ENCODE peak calls at places on chromosome 9, in four cellular contexts. P, U, G and V are unnamed samples.

GRCh38 chr9:33919276-33919897 is 102.4 kb downstream of the UBE2R2 start:
- DNase-seq in P (no peak), G (no peak), U (no peak), V (no peak)

GRCh38 chr9:112757940-112758339 is 7.4 kb downstream of the SNX30 start:
- DNase-seq in G (no peak), P (no peak), U (no peak), V (no peak)

GRCh38 chr9:99231708-99232107 is 9.6 kb downstream of the SEC61B start:
- DNase-seq in U (no peak), P (peak; percentile 52), G (peak; percentile 23), V (no peak)

GRCh38 chr9:133844876-133845658 is 106.9 kb upstream of the SARDH start:
- DNase-seq in U (no peak), G (no peak), P (no peak), V (no peak)

GRCh38 chr9:14908221-14909206 is 1.7 kb downstream of the FREM1 start:
- DNase-seq in G (peak; percentile 9), U (no peak), P (no peak), V (no peak)

GRCh38 chr9:123469231-123469630 is 113.2 kb downstream of the CRB2 start:
- DNase-seq in U (no peak), P (no peak), G (no peak), V (no peak)

GRCh38 chr9:95032580-95033298 is 284.8 kb downstream of the FANCC start:
- DNase-seq in P (no peak), G (no peak), U (no peak), V (no peak)

GRCh38 chr9:132583584-132584304 is 1.3 kb downstream of the BARHL1 start:
- DNase-seq in G (no peak), P (no peak), U (no peak), V (no peak)

GRCh38 chr9:125262217-125262991 is 778 bp downstream of the GAPVD1 start:
- DNase-seq in G (no peak), P (no peak), U (no peak), V (no peak)

GRCh38 chr9:130672466-130672865 is 8.1 kb downstream of the PRDM12 start:
- DNase-seq in U (no peak), G (no peak), P (no peak), V (no peak)

GRCh38 chr9:8860925-8861324 is 1061.3 kb upstream of the DMAC1 start:
- DNase-seq in U (no peak), G (no peak), P (no peak), V (no peak)